ENCODE peak calls at places on chromosomes 16 and 17, in ten cellular contexts. D is endodermal cell, Q is Caco-2, T is GM23248, J is tibial artery, U is cardiac muscle cell, C is A549, X is esophagus squamous epithelium, M is stomach, O is mucosa of descending colon. S is an unnamed sample. For H3K9me3 and H3K4me1, the result is how much of the 10 kb centered on the place peaks cover.

GRCh38 chr17:70313031-70313430 is 143.7 kb downstream of the KCNJ2 start:
- DNase-seq in Q (no peak), C (no peak), D (no peak), O (no peak), J (no peak), M (no peak), T (peak), X (no peak), U (no peak), S (no peak)

GRCh38 chr17:40646791-40647548 is 648 bp downstream of the SMARCE1 start:
- DNase-seq in O (no peak), X (no peak), C (no peak), M (no peak), D (no peak), T (peak), Q (no peak), U (peak), J (no peak), S (no peak)

GRCh38 chr16:15811778-15812750 is 44.8 kb downstream of the MYH11 start:
- DNase-seq in M (peak), J (peak), O (no peak), C (peak), Q (no peak), U (peak), D (peak), X (no peak), T (peak), S (no peak)

GRCh38 chr17:80600586-80600985 is 55.9 kb downstream of the RPTOR start:
- DNase-seq in C (no peak), X (no peak), O (no peak), D (peak), M (no peak), J (no peak), U (no peak), T (no peak), Q (peak), S (no peak)

GRCh38 chr17:36825113-36825955 is 111.9 kb upstream of the LHX1 start:
- DNase-seq in M (no peak), D (no peak), X (no peak), Q (no peak), T (no peak), C (no peak), J (no peak), O (no peak), U (no peak), S (no peak)

GRCh38 chr17:61419496-61420046 is 19.9 kb downstream of the TBX2 start:
- DNase-seq in U (no peak), X (no peak), J (no peak), D (peak), O (no peak), C (no peak), M (no peak), Q (no peak), T (no peak), S (no peak)

GRCh38 chr16:57128787-57129389 is 36.5 kb downstream of the CPNE2 start:
- DNase-seq in U (no peak), M (no peak), D (no peak), J (no peak), X (no peak), O (peak), T (no peak), C (no peak), Q (no peak), S (peak)

GRCh38 chr16:85903576-85903975 is 4.6 kb downstream of the IRF8 start:
- DNase-seq in T (no peak), J (no peak), O (no peak), C (no peak), M (no peak), D (no peak), U (no peak), X (no peak), Q (no peak), S (no peak)

GRCh38 chr16:65710107-65710506 is 588.2 kb upstream of the CDH11 start:
- DNase-seq in J (no peak), Q (no peak), M (no peak), O (no peak), D (no peak), X (no peak), C (no peak), U (no peak), T (no peak), S (no peak)

GRCh38 chr17:11318207-11318606 is 77.2 kb downstream of the SHISA6 start:
- DNase-seq in C (no peak), M (no peak), J (no peak), Q (no peak), O (no peak), T (no peak), X (no peak), D (no peak), U (no peak), S (no peak)

GRCh38 chr17:40065041-40065770 is 2.4 kb downstream of the THRA start:
- DNase-seq in J (no peak), C (peak), U (peak), D (peak), X (no peak), T (peak), M (no peak), Q (no peak), O (no peak), S (no peak)

GRCh38 chr16:4624827-4625616 is 396 bp downstream of the MGRN1 start:
- DNase-seq in T (peak), O (peak), U (peak), D (peak), M (peak), C (no peak), J (peak), X (no peak), Q (peak), S (peak)

GRCh38 chr16:67652578-67653130 is 7.4 kb downstream of the ACD start:
- DNase-seq in M (no peak), Q (peak), J (no peak), U (peak), T (peak), X (no peak), C (no peak), D (peak), O (no peak), S (no peak)

GRCh38 chr16:21703156-21703555 is 39.4 kb downstream of the OTOA start:
- DNase-seq in C (no peak), D (no peak), Q (no peak), J (no peak), M (no peak), T (no peak), X (no peak), U (no peak), O (no peak), S (no peak)

GRCh38 chr17:30816165-30816564 is 8.3 kb downstream of the CRLF3 start:
- DNase-seq in X (no peak), D (no peak), C (no peak), J (no peak), Q (no peak), M (no peak), U (no peak), O (no peak), T (no peak), S (no peak)

GRCh38 chr17:82160081-82160480 is 52.6 kb downstream of the CCDC57 start:
- DNase-seq in T (peak), D (no peak), C (no peak), M (no peak), J (no peak), U (no peak), Q (no peak), X (no peak), O (no peak), S (no peak)

GRCh38 chr16:86031141-86031678 is 132.2 kb downstream of the IRF8 start:
- DNase-seq in O (no peak), D (peak), M (no peak), T (no peak), J (peak), U (no peak), X (no peak), C (no peak), Q (peak), S (no peak)

GRCh38 chr16:23838485-23839142 is 2.8 kb downstream of the PRKCB start:
- DNase-seq in M (no peak), Q (no peak), C (no peak), D (no peak), U (no peak), X (no peak), J (no peak), T (no peak), O (no peak), S (no peak)

GRCh38 chr16:31202402-31203385 is at the start of gene PYCARD:
- DNase-seq in O (peak), J (peak), T (peak), U (peak), X (no peak), D (peak), M (peak), Q (no peak), C (peak), S (peak)

GRCh38 chr16:709651-710499 is 4.3 kb upstream of the FBXL16 start:
- DNase-seq in X (no peak), O (no peak), D (peak), U (peak), C (peak), M (no peak), Q (peak), T (peak), J (no peak), S (no peak)

GRCh38 chr17:39800540-39800939 is 62.8 kb downstream of the GRB7 start:
- DNase-seq in U (no peak), X (no peak), Q (no peak), T (no peak), M (no peak), C (no peak), O (no peak), D (no peak), J (no peak), S (peak)

GRCh38 chr17:52181842-52182241 is 23.3 kb upstream of the CA10 start:
- DNase-seq in T (no peak), M (no peak), C (no peak), Q (no peak), D (no peak), J (no peak), U (no peak), O (no peak), X (no peak), S (no peak)

GRCh38 chr17:65604070-65604469 is 42.6 kb upstream of the AXIN2 start:
- DNase-seq in J (no peak), D (no peak), T (no peak), M (no peak), U (no peak), O (no peak), Q (no peak), X (no peak), C (no peak), S (no peak)

GRCh38 chr16:2034695-2035430 is 8.2 kb downstream of the NHERF2 start:
- DNase-seq in U (no peak), D (no peak), Q (no peak), T (no peak), M (no peak), O (no peak), J (no peak), C (no peak), X (no peak), S (no peak)

GRCh38 chr17:27949304-27949703 is 56.1 kb upstream of the LYRM9 start:
- DNase-seq in M (no peak), C (no peak), D (peak), Q (no peak), J (no peak), T (no peak), X (no peak), O (no peak), U (no peak), S (no peak)

DNA sequence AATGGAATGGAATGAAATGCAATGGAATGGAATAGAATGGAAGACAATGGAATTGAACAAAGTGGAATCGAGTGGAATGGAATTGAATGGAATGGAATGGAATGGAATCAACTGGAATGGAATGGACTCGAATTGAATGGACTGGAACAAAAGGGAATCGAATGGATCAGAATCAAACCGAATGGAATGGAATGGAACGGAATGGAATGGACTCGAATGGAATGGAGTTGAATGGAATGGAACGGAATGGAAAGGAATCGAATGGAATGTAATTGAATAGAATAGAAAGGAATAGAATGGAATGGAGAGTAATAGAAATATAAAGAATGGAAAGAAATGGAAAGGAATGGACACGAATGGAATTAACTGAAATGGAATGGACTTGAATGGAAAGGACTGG is 475.2 kb upstream of the WSB1 start:
- DNase-seq in T (no peak), C (peak), U (no peak), D (no peak), O (no peak), J (no peak), Q (no peak), X (no peak), M (no peak), S (no peak)
- H3K9me3 ChIP-seq in T (under half), C (half or more), U (under half), D (half or more), O (half or more), J (under half), Q (under half), X (half or more), M (half or more), S (under half)

DNA sequence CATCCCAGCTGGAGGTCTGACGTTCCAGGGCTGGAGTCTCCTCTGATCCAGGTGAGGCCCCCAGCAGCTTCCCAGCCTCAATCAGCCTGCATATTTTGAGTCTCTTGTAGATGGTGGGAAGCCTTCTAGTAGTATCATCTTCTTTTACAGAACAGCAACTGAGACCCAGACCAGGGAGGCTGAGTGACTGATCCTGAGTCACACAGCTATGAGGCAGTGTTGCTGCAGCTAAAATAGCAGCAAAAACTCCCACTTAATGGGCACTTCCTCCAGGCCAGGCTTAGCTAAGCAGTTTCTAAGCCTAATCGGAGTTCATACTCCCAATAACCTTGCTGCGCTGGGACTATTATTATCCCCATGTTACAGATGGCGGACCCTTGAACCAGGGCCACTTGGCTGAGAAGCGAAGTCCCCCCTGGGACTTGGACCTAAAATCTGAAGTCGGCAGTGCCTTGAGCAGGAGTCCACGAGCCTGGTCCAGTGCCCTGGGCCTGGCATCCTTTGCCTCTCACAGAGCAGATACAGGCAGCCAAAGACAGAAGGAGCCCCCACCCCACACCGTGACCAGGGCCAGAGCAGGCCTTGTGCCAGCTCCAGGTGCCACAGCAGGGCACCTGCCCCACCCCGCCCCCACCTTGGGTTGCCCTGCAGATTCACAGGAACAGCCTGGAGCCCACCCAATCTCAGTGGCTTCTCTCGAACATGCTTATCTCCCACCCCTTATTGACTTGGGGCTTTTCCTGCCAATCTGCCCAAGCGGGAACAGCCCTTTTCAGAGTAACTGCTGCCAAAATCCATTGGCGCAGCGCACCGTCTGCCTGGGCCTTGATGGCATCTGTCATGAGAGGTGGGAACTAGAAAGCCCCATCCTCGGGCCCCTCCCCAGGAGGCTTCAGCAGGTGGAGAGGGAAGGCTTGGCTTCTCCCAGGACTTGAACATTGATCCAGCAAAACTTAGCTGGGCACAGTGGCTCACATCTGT is 65.1 kb downstream of the SOCS1 start:
- DNase-seq in O (no peak), Q (no peak), C (no peak), T (peak), J (no peak), D (no peak), M (no peak), X (no peak), U (no peak), S (no peak)
- H3K4me1 ChIP-seq in O (under half), Q (under half), C (under half), T (under half), J (under half), D (under half), M (under half), X (under half), U (under half), S (under half)

DNA sequence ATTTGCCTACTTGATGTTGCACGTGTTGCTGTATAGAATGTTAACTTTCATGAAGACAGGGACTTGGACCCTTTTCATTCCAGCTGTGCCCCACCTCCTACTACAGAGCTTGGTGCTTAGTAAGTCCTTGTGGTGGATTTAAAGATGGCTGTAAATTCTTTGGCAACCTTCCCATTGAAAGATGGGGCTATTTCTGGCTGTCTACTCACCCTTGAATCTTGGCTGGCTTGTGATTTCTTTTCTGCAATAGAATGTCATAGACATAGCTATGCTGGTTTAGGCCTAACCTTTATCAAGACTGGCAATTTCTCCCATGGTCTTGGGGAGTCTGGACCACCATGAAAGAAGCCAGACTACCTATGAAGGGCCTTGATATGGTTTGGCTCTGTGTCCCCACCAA is 59.0 kb downstream of the ACSM2A start:
- DNase-seq in O (no peak), M (no peak), T (no peak), X (no peak), U (no peak), D (no peak), C (no peak), J (no peak), Q (no peak), S (no peak)
- H3K9me3 ChIP-seq in O (under half), M (under half), T (under half), X (under half), U (under half), D (half or more), C (under half), J (under half), Q (under half), S (under half)

GRCh38 chr16:88922826-88923410 is 54.1 kb downstream of the CBFA2T3 start:
- DNase-seq in O (no peak), C (no peak), M (no peak), D (no peak), J (no peak), X (no peak), T (no peak), Q (no peak), U (no peak), S (no peak)
- H3K4me1 ChIP-seq in O (under half), C (under half), M (under half), D (under half), J (under half), X (half or more), T (under half), Q (under half), U (under half), S (under half)

DNA sequence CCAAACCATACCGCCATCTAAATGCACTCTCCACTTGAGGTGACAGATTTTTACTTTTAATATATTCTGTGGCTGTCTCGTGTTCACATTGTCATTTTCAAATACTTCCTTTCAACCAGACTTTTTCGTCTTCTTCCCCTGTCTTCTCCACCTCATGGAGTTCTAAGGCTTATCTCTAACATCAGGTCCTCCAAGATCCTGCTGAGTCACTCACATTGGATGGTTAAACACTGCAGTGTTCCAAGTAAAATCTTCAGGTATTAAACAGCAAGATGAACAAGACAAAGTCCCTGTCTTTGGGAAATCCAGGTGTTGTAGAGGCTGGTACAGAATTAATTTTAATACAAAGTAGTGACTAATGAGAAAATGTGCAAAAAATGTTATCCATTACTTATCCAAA is 330.2 kb upstream of the KIF2B start:
- DNase-seq in X (no peak), C (no peak), M (no peak), Q (no peak), U (no peak), T (no peak), J (no peak), D (no peak), O (no peak), S (no peak)
- H3K9me3 ChIP-seq in X (under half), C (under half), M (under half), Q (under half), U (under half), T (under half), J (under half), D (under half), O (under half), S (under half)